ENCODE peak calls at places on chromosomes 16 and 17, in eight cellular contexts. V is CD4-positive, alpha-beta memory T cell; M is CD8-positive, alpha-beta T cell; W is tibial artery; R is left ventricle myocardium inferior; C is Panc1; D is psoas muscle; I is A673. J is an unnamed sample.
A peak's percentile ranks its signal among the peaks of the same experiment; 100 is the strongest.

GRCh38 chr17:32912218-32912897 is 15.6 kb upstream of the TMEM98 start:
- DNase-seq in V (no peak), M (no peak), W (peak; percentile 82), R (peak; percentile 37), C (no peak), D (peak; percentile 48), I (no peak), J (peak; percentile 84)

GRCh38 chr16:82034981-82035612 is at the start of gene HSD17B2:
- DNase-seq in V (no peak), M (no peak), W (no peak), R (no peak), C (no peak), D (no peak), I (peak; percentile 18), J (no peak)

GRCh38 chr16:3618782-3619166 is 7.4 kb upstream of the SLX4 start:
- DNase-seq in V (no peak), M (no peak), W (no peak), R (no peak), C (no peak), D (no peak), I (no peak), J (no peak)

GRCh38 chr17:65592131-65592965 is 30.9 kb upstream of the AXIN2 start:
- DNase-seq in V (no peak), M (no peak), W (no peak), R (no peak), C (no peak), D (no peak), I (no peak), J (no peak)

GRCh38 chr17:47898246-47898645 is 2.2 kb downstream of the SP2 start:
- DNase-seq in V (no peak), M (no peak), W (no peak), R (no peak), C (no peak), D (no peak), I (no peak), J (no peak)

GRCh38 chr16:66326995-66327513 is 39.4 kb upstream of the CDH5 start:
- DNase-seq in V (no peak), M (no peak), W (no peak), R (no peak), C (no peak), D (no peak), I (no peak), J (no peak)

GRCh38 chr17:37562016-37562745 is 47.0 kb downstream of the SYNRG start:
- DNase-seq in V (no peak), M (no peak), W (no peak), R (no peak), C (no peak), D (no peak), I (no peak), J (no peak)

GRCh38 chr17:64319531-64319930 is 56.5 kb upstream of the TEX2 start:
- DNase-seq in V (no peak), M (no peak), W (no peak), R (no peak), C (no peak), D (no peak), I (no peak), J (no peak)

GRCh38 chr17:3729881-3730280 is 6.2 kb downstream of the HASPIN start:
- DNase-seq in V (no peak), M (no peak), W (no peak), R (no peak), C (no peak), D (no peak), I (no peak), J (no peak)

GRCh38 chr17:31674717-31675349 is 184.2 kb downstream of the COPRS start:
- DNase-seq in V (no peak), M (no peak), W (no peak), R (no peak), C (no peak), D (no peak), I (no peak), J (no peak)

GRCh38 chr16:11562411-11562810 is 24.3 kb downstream of the LITAF start:
- DNase-seq in V (no peak), M (no peak), W (no peak), R (no peak), C (no peak), D (no peak), I (no peak), J (peak; percentile 19)

GRCh38 chr16:74778646-74779045 is 4.0 kb upstream of the FA2H start:
- DNase-seq in V (no peak), M (no peak), W (no peak), R (no peak), C (no peak), D (no peak), I (no peak), J (no peak)

GRCh38 chr16:54930034-54930938 is at the start of gene IRX5:
- DNase-seq in V (peak; percentile 20), M (no peak), W (peak; percentile 96), R (peak; percentile 91), C (peak; percentile 60), D (peak; percentile 80), I (peak; percentile 98), J (peak; percentile 96)

GRCh38 chr16:88469615-88470395 is 16.7 kb downstream of the ZFPM1 start:
- DNase-seq in V (peak; percentile 57), M (peak; percentile 68), W (no peak), R (no peak), C (no peak), D (no peak), I (no peak), J (no peak)

GRCh38 chr16:75494696-75495601 is at the start of gene CHST6:
- DNase-seq in V (peak; percentile 12), M (no peak), W (no peak), R (peak; percentile 41), C (no peak), D (peak; percentile 33), I (peak; percentile 57), J (peak; percentile 62)

GRCh38 chr16:81003610-81004460 is 2.9 kb downstream of the CMC2 start:
- DNase-seq in V (no peak), M (no peak), W (no peak), R (no peak), C (no peak), D (no peak), I (no peak), J (no peak)

GRCh38 chr16:84786605-84787302 is 33.0 kb upstream of the CRISPLD2 start:
- DNase-seq in V (no peak), M (no peak), W (peak; percentile 62), R (no peak), C (no peak), D (no peak), I (no peak), J (no peak)

GRCh38 chr17:1731194-1731506 is 6.6 kb downstream of the WDR81 start:
- DNase-seq in V (no peak), M (no peak), W (no peak), R (no peak), C (no peak), D (no peak), I (no peak), J (no peak)

GRCh38 chr16:69921125-69921524 is 30.0 kb upstream of the CLEC18A start:
- DNase-seq in V (no peak), M (no peak), W (peak; percentile 75), R (no peak), C (no peak), D (no peak), I (no peak), J (no peak)

GRCh38 chr16:86171329-86171728 is 272.4 kb downstream of the IRF8 start:
- DNase-seq in V (no peak), M (no peak), W (no peak), R (no peak), C (no peak), D (no peak), I (no peak), J (no peak)

GRCh38 chr16:78608305-78608776 is 508.9 kb downstream of the WWOX start:
- DNase-seq in V (no peak), M (no peak), W (no peak), R (no peak), C (no peak), D (no peak), I (no peak), J (no peak)

DNA sequence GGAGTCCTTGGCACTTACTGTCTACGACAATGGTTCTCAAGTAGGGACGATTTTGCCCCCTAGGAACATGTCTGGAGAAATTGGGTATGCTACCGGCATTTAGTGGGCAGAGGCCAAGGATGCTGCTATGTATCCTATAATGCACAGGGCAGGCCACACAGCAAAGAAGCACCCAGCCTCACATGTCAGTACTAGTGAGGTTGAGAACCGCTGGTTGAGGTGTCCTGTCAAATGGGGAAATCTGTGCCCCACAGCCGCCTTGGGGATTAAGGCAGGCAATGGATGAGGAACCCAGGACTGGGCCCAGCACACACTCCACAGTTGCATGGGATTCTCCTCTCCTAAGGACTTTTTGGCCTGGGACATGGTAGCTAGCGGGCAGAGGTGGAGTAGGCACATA is 86.7 kb upstream of the TOB1 start:
- DNase-seq in V (no peak), M (no peak), W (no peak), R (no peak), C (no peak), D (no peak), I (no peak), J (no peak)
- H3K4me1 ChIP-seq in V (peaks cover 17% of the 10 kb centered on the region), M (peaks cover 4% of the 10 kb centered on the region), W (peaks cover 71% of the 10 kb centered on the region), R (peaks cover 83% of the 10 kb centered on the region), C (peaks cover 45% of the 10 kb centered on the region), D (peaks cover 84% of the 10 kb centered on the region), I (peaks cover 53% of the 10 kb centered on the region), J (no peaks in the 10 kb centered on the region)

DNA sequence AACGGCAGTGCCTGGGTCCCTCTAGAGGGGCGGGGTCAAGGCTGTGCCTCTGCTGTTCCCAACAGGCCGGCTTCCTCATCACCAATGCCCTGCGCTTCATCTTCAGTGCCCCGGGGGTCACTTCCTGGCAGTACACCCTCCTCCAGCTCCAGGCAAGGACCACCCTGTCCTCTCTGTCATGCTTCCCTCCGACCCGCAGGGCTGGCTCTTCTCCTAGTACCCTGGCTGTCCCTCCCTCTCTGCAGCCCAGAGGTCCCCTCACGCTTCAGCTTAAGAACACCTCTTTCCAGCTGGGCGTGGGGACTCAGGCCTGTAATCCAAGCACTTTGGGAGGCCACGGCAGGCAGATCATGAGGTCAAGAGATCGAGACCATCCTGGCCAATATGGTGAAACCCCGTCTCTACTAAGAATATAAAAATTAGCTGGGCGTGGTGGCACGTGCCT is 25.8 kb downstream of the CASKIN2 start:
- DNase-seq in V (no peak), M (no peak), W (no peak), R (no peak), C (no peak), D (no peak), I (no peak), J (no peak)
- H3K27ac ChIP-seq in V (no peak overlapping the region), M (no peak overlapping the region), W (no peak overlapping the region), R (peak overlapping the region; percentile 56), C (no peak overlapping the region), D (peak overlapping the region; percentile 76), I (no peak overlapping the region), J (no peak overlapping the region)

GRCh38 chr17:17111401-17112393 is 69.4 kb downstream of the MPRIP start:
- DNase-seq in V (no peak), M (no peak), W (no peak), R (peak; percentile 13), C (no peak), D (no peak), I (no peak), J (peak; percentile 35)
- H3K4me1 ChIP-seq in V (peaks cover 94% of the 10 kb centered on the region), M (peaks cover 52% of the 10 kb centered on the region), W (peaks cover 89% of the 10 kb centered on the region), R (peaks cover 99% of the 10 kb centered on the region), C (no peaks in the 10 kb centered on the region), D (peaks cover 95% of the 10 kb centered on the region), I (peaks cover 17% of the 10 kb centered on the region), J (peaks cover 1% of the 10 kb centered on the region)

DNA sequence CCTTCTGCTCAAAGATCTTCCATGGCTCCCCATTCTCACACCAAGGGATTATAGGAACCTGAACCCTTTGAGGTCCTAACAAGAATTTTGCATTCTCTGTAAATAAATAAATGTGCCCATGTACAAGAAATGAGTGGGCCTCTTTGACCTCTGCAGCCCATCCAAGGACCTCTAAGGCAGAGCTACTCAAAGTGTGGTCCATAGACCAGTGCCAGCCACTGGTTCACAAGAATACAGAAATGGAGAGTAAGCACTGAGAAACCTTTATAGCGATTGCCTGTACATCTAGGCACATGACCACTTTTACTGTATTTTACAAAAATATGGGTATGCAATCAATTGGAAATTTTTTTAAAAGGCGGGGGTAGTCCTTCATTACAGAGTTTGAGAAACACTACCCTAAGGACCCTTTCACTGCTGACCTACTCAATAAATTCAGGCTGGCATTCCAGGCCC is 7.8 kb upstream of the SRCIN1 start:
- DNase-seq in V (no peak), M (no peak), W (no peak), R (no peak), C (no peak), D (no peak), I (no peak), J (no peak)
- H3K27ac ChIP-seq in V (no peak overlapping the region), M (no peak overlapping the region), W (no peak overlapping the region), R (no peak overlapping the region), C (no peak overlapping the region), D (no peak overlapping the region), I (no peak overlapping the region), J (no peak overlapping the region)

J was measured in aorta.